ENCODE peak calls at places on chromosome 18, in five cellular contexts. J is activated CD4-positive, alpha-beta T cell treated with anti-CD3 and anti-CD28 coated beads, Interleukin-2, amount 50 U/mL, for 4 hours; K is pancreas; P is C1 segment of cervical spinal cord; A is Right ventricle myocardium inferior. D is an unnamed sample.
A peak's percentile ranks its signal among the peaks of the same experiment; 100 is the strongest.

GRCh38 chr18:36719630-36720029 is 109.2 kb downstream of the TPGS2 start:
- DNase-seq in J (no peak), K (no peak), P (no peak), A (no peak), D (no peak)

GRCh38 chr18:59148192-59148591 is 8.5 kb downstream of the SEC11C start:
- DNase-seq in J (no peak), K (no peak), P (no peak), A (no peak), D (no peak)

GRCh38 chr18:60259052-60259681 is 113.4 kb downstream of the MC4R start:
- DNase-seq in J (no peak), K (no peak), P (no peak), A (no peak), D (no peak)

GRCh38 chr18:22914633-22915032 is 18.5 kb upstream of the RBBP8 start:
- DNase-seq in J (no peak), K (no peak), P (no peak), A (no peak), D (no peak)

GRCh38 chr18:61948196-61948800 is 55.5 kb upstream of the RNF152 start:
- DNase-seq in J (no peak), K (no peak), P (no peak), A (no peak), D (no peak)

GRCh38 chr18:63949068-63949737 is at the start of gene HMSD:
- DNase-seq in J (peak; percentile 20), K (peak; percentile 79), P (peak; percentile 56), A (peak; percentile 81), D (peak; percentile 67)

GRCh38 chr18:7535436-7536190 is 31.5 kb upstream of the PTPRM start:
- DNase-seq in J (no peak), K (no peak), P (no peak), A (no peak), D (no peak)

GRCh38 chr18:43525149-43525548 is 247.9 kb upstream of the SYT4 start:
- DNase-seq in J (no peak), K (no peak), P (no peak), A (no peak), D (no peak)

GRCh38 chr18:25639601-25640000 is 287.6 kb upstream of the ZNF521 start:
- DNase-seq in J (no peak), K (no peak), P (no peak), A (no peak), D (no peak)

GRCh38 chr18:30142248-30142647 is 900.3 kb downstream of the DSC3 start:
- DNase-seq in J (no peak), K (no peak), P (no peak), A (no peak), D (no peak)

GRCh38 chr18:59264136-59264571 is 9.1 kb downstream of the RAX start:
- DNase-seq in J (no peak), K (peak; percentile 33), P (no peak), A (no peak), D (no peak)

GRCh38 chr18:32042337-32042736 is 23.7 kb downstream of the RNF125 start:
- DNase-seq in J (no peak), K (no peak), P (no peak), A (no peak), D (no peak)

GRCh38 chr18:416928-417327 is 83.6 kb downstream of the COLEC12 start:
- DNase-seq in J (no peak), K (no peak), P (no peak), A (no peak), D (no peak)

GRCh38 chr18:22346342-22346967 is 71.3 kb downstream of the CTAGE1 start:
- DNase-seq in J (no peak), K (no peak), P (no peak), A (peak; percentile 69), D (no peak)

GRCh38 chr18:35478520-35479435 is 19.0 kb downstream of the INO80C start:
- DNase-seq in J (no peak), K (no peak), P (no peak), A (no peak), D (no peak)

GRCh38 chr18:7177131-7177744 is 53.7 kb upstream of the LRRC30 start:
- DNase-seq in J (no peak), K (no peak), P (no peak), A (no peak), D (no peak)